ENCODE peak calls at places on chromosomes 4 and X, in seven cellular contexts. D is cardiac muscle cell, T is ovary, P is heart left ventricle, J is GM12878, M is IMR-90, U is HCT116. Z is an unnamed sample.

GRCh38 chrX:43655151-43655676 is 885 bp upstream of the MAOA start:
- DNase-seq in D (peak; percentile 56), T (no peak), P (peak; percentile 60), J (no peak), M (peak; percentile 3), U (no peak), Z (peak; percentile 34)

GRCh38 chr4:7894098-7894676 is 45.5 kb downstream of the AFAP1 start:
- DNase-seq in D (no peak), T (no peak), P (no peak), J (no peak), M (no peak), U (no peak), Z (no peak)

GRCh38 chr4:6134612-6135220 is 65.6 kb downstream of the JAKMIP1 start:
- DNase-seq in D (no peak), T (no peak), P (no peak), J (peak; percentile 51), M (no peak), U (peak; percentile 51), Z (no peak)

GRCh38 chrX:56787734-56788152 is 58.7 kb downstream of the NBDY start:
- DNase-seq in D (no peak), T (no peak), P (no peak), J (no peak), M (no peak), U (no peak), Z (no peak)

GRCh38 chr4:128306992-128307581 is 19.5 kb upstream of the PGRMC2 start:
- DNase-seq in D (no peak), T (no peak), P (no peak), J (no peak), M (no peak), U (no peak), Z (no peak)

GRCh38 chr4:182369211-182369610 is 126.0 kb downstream of the TENM3 start:
- DNase-seq in D (peak; percentile 60), T (no peak), P (no peak), J (no peak), M (peak; percentile 62), U (no peak), Z (no peak)

GRCh38 chr4:165684177-165684870 is 188.7 kb upstream of the TLL1 start:
- DNase-seq in D (peak; percentile 61), T (no peak), P (no peak), J (no peak), M (no peak), U (no peak), Z (no peak)

GRCh38 chrX:80486299-80486698 is 66.1 kb downstream of the TENT5D start:
- DNase-seq in D (no peak), T (no peak), P (no peak), J (no peak), M (no peak), U (no peak), Z (no peak)

GRCh38 chr4:96879527-96879926 is 1039.6 kb downstream of the PDHA2 start:
- DNase-seq in D (no peak), T (no peak), P (no peak), J (no peak), M (no peak), U (no peak), Z (no peak)

GRCh38 chr4:70359115-70359661 is 1.4 kb upstream of the SMR3A start:
- DNase-seq in D (no peak), T (no peak), P (no peak), J (no peak), M (no peak), U (no peak), Z (no peak)

GRCh38 chr4:150447356-150447755 is 134.6 kb upstream of the MAB21L2 start:
- DNase-seq in D (no peak), T (no peak), P (no peak), J (no peak), M (no peak), U (no peak), Z (no peak)

DNA sequence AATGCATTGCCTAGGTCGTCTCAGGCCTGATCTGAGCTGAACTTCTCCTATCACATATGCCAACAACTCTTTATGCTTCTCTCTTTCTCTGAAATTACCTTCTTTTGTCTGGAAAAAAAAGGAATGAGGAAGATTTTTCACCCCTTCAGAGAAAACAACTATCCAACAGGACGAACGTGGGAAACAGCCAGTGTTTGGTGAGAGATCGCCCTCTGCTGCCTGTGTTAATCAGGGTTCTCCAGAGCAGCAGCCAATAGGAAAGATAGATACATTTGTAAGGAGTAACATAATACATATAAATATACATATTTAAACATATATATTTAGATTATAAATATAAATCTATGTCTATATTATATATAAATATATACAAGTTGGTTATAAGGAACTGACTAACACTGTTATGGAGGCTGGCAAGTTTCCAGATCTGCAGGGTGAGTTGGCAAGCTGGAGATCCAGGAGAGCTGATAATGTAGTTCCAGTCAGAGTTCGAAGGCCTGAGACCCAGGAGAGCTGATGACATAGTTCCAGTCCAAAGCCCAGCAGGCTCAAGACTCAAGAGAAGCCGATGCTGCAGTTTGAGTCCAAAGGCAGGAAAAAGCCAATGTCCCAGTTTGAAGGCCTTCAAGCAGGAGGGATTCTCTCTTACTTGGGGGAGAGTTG is 13.3 kb downstream of the CETN2 start:
- DNase-seq in D (peak; percentile 52), T (no peak), P (no peak), J (no peak), M (peak; percentile 54), U (no peak), Z (no peak)
- TF ChIP-seq CTCF in D (peak; percentile 48), T (no peak), P (peak; percentile 45), J (peak; percentile 27), M (peak; percentile 59), U (peak; percentile 51), Z (no peak)

GRCh38 chr4:171246948-171247347 is 566.3 kb upstream of the GALNTL6 start:
- DNase-seq in D (no peak), T (no peak), P (no peak), J (no peak), M (no peak), U (no peak), Z (no peak)

DNA sequence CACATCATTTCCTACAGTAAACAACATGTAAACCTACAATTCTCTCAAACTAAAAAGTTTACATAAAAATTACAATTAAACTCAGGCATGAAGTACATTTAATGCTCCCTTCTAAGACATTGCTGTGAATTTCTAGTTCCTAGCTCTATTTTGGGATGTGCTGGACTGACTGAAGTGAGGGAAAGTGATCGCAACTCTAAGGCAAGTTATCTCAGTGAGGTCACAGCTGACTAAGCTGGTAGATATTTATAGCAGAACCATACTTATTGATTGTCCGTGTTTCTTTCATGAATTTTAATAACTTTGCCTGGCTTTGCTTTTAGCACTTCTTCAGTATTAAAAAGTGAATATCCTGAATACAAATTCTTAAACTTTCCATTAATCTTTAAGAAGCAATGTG is 570.4 kb upstream of the GALNTL6 start:
- DNase-seq in D (no peak), T (no peak), P (no peak), J (no peak), M (no peak), U (no peak), Z (no peak)
- H3K27me3 ChIP-seq in D (no peaks in the 10 kb centered on the region), T (no peaks in the 10 kb centered on the region), P (no peaks in the 10 kb centered on the region), J (no peaks in the 10 kb centered on the region), M (no peaks in the 10 kb centered on the region), U (no peaks in the 10 kb centered on the region), Z (no peaks in the 10 kb centered on the region)

GRCh38 chr4:16665942-16666586 is 232.4 kb downstream of the LDB2 start:
- DNase-seq in D (no peak), T (no peak), P (no peak), J (no peak), M (no peak), U (no peak), Z (no peak)
- H3K4me3 ChIP-seq in D (no peak overlapping the region), T (no peak overlapping the region), P (no peak overlapping the region), J (no peak overlapping the region), M (no peak overlapping the region), U (no peak overlapping the region), Z (no peak overlapping the region)

DNA sequence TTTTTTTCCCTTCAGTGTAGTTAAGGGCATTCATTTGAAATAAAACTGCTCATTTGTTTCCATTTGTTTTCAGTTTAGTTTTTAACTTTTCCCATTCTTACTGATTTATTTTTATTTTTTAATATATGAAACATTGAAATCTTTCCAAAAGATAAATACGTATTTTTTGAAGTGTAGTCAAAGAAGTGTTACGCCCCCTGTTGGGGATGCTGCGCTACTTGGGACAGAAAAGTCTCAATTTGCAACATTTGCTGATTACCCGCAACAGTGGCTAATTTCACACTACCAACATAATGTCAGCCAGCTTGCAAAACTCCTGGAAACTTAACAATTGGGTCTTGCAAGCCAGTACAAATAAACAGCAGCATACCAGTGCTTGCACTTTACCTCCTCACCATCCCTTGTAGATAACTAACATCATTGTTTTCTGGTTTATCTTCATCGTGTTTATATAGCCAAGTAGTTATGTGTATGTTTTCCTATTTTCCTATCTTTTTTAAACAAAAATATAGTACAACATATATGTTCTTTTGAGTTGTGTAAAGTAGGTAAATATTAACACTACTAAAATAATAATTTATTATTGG is 158.6 kb downstream of the STPG2 start:
- DNase-seq in D (no peak), T (no peak), P (no peak), J (no peak), M (no peak), U (peak; percentile 6), Z (no peak)
- TF ChIP-seq CTCF in D (peak; percentile 31), T (no peak), P (no peak), J (peak; percentile 37), M (no peak), U (peak; percentile 12), Z (no peak)

DNA sequence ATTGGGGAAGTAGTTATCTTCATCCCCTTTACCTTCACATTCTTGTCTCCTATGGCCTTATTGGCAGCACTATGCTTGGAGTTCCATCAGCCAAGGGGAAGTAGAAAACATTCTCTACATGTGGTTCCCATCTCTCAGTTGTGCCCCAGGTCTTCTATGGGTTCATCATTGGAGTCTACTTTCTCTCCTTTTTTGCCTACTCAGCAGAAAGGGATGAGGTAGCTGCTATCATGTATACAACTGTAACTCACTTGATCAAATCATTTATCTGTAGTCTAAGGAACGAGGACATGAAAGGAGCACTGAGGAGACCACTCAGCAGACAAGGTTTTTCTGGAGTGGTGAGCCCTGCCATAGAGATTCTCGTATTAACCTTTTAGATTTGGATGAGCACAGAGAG is 119.0 kb upstream of the OR13H1 start:
- DNase-seq in D (no peak), T (no peak), P (no peak), J (no peak), M (no peak), U (no peak), Z (no peak)
- H3K27me3 ChIP-seq in D (no peaks in the 10 kb centered on the region), T (no peaks in the 10 kb centered on the region), P (no peaks in the 10 kb centered on the region), J (no peaks in the 10 kb centered on the region), M (no peaks in the 10 kb centered on the region), U (no peaks in the 10 kb centered on the region), Z (no peaks in the 10 kb centered on the region)

GRCh38 chr4:76307670-76308014 is 1.1 kb downstream of the STBD1 start:
- DNase-seq in D (no peak), T (peak; percentile 43), P (no peak), J (no peak), M (no peak), U (no peak), Z (no peak)
- H3K4me3 ChIP-seq in D (peak overlapping the region; percentile 94), T (peak overlapping the region; percentile 58), P (peak overlapping the region; percentile 84), J (no peak overlapping the region), M (peak overlapping the region; percentile 82), U (peak overlapping the region; percentile 91), Z (peak overlapping the region; percentile 73)

GRCh38 chr4:73251384-73251783 is 7.2 kb downstream of the ANKRD17 start:
- DNase-seq in D (peak; percentile 13), T (no peak), P (no peak), J (no peak), M (no peak), U (no peak), Z (no peak)
- TF ChIP-seq CTCF in D (peak; percentile 24), T (no peak), P (no peak), J (no peak), M (no peak), U (peak; percentile 5), Z (no peak)